ENCODE peak calls at places on chromosomes 11 and 22, in seven cellular contexts. X is Peyer's patch, V is fibroblast of lung, O is fibroblast of mammary gland, P is HFFc6, U is endodermal cell, C is lower lobe of right lung. S is an unnamed sample.

GRCh38 chr11:75371930-75372876 is 20.7 kb upstream of the ARRB1 start:
- DNase-seq in X (no peak), V (no peak), O (peak), P (peak), U (no peak), C (no peak), S (no peak)

GRCh38 chr11:350723-351255 is 18.5 kb upstream of the B4GALNT4 start:
- DNase-seq in X (no peak), V (no peak), O (no peak), P (peak), U (peak), C (no peak), S (peak)

GRCh38 chr22:41478891-41479521 is 10.1 kb downstream of the ACO2 start:
- DNase-seq in X (no peak), V (peak), O (peak), P (no peak), U (no peak), C (peak), S (no peak)

GRCh38 chr11:16844268-16844667 is 105.8 kb downstream of the C11orf58 start:
- DNase-seq in X (no peak), V (no peak), O (no peak), P (no peak), U (no peak), C (no peak), S (no peak)

GRCh38 chr11:116642902-116643301 is 129.9 kb downstream of the BUD13 start:
- DNase-seq in X (no peak), V (no peak), O (no peak), P (no peak), U (peak), C (no peak), S (no peak)

GRCh38 chr22:35231585-35232084 is 25.7 kb upstream of the HMGXB4 start:
- DNase-seq in X (peak), V (peak), O (peak), P (peak), U (peak), C (peak), S (peak)

GRCh38 chr22:31162015-31162765 is 2.2 kb downstream of the RNF185 start:
- DNase-seq in X (no peak), V (peak), O (no peak), P (no peak), U (no peak), C (no peak), S (no peak)

GRCh38 chr22:48742556-48743343 is 1084.9 kb downstream of the BRD1 start:
- DNase-seq in X (no peak), V (no peak), O (no peak), P (no peak), U (peak), C (no peak), S (no peak)

GRCh38 chr22:49212466-49212865 is 615.2 kb downstream of the BRD1 start:
- DNase-seq in X (no peak), V (no peak), O (no peak), P (no peak), U (peak), C (peak), S (no peak)

GRCh38 chr22:21942407-21942895 is 10.2 kb downstream of the PPM1F start:
- DNase-seq in X (no peak), V (peak), O (peak), P (peak), U (no peak), C (peak), S (no peak)

GRCh38 chr11:2927851-2928604 is 1.2 kb downstream of the PHLDA2 start:
- DNase-seq in X (no peak), V (peak), O (peak), P (peak), U (no peak), C (peak), S (no peak)

GRCh38 chr11:61160487-61161189 is 588 bp downstream of the VPS37C start:
- DNase-seq in X (no peak), V (peak), O (peak), P (no peak), U (peak), C (no peak), S (no peak)

GRCh38 chr11:61690706-61691377 is 10.7 kb downstream of the DAGLA start:
- DNase-seq in X (no peak), V (no peak), O (no peak), P (no peak), U (no peak), C (no peak), S (no peak)

GRCh38 chr11:3136542-3137455 is 28.3 kb downstream of the OSBPL5 start:
- DNase-seq in X (no peak), V (no peak), O (no peak), P (no peak), U (peak), C (peak), S (no peak)

GRCh38 chr11:60880635-60881282 is 13.4 kb downstream of the ZP1 start:
- DNase-seq in X (no peak), V (no peak), O (no peak), P (no peak), U (no peak), C (no peak), S (no peak)

GRCh38 chr22:46293591-46294260 is 2.9 kb upstream of the GTSE1 start:
- DNase-seq in X (peak), V (peak), O (peak), P (peak), U (no peak), C (peak), S (no peak)

GRCh38 chr11:22467741-22468140 is 129.6 kb downstream of the SLC17A6 start:
- DNase-seq in X (no peak), V (no peak), O (no peak), P (no peak), U (no peak), C (no peak), S (no peak)

GRCh38 chr11:113664069-113664980 is 41.8 kb downstream of the TMPRSS5 start:
- DNase-seq in X (no peak), V (peak), O (peak), P (peak), U (no peak), C (no peak), S (peak)

GRCh38 chr11:94623120-94623735 is 56.1 kb downstream of the PIWIL4 start:
- DNase-seq in X (no peak), V (peak), O (peak), P (peak), U (peak), C (no peak), S (no peak)

GRCh38 chr22:36383110-36383581 is 4.6 kb downstream of the MYH9 start:
- DNase-seq in X (peak), V (peak), O (peak), P (peak), U (no peak), C (no peak), S (no peak)

GRCh38 chr11:119356349-119357031 is 10.0 kb upstream of the MFRP start:
- DNase-seq in X (peak), V (peak), O (peak), P (peak), U (peak), C (peak), S (no peak)
- TF ChIP-seq CTCF in X (peak), V (peak), O (peak), P (peak), U (peak), C (peak), S (peak)

GRCh38 chr11:46326813-46327416 is 20.3 kb upstream of the DGKZ start:
- DNase-seq in X (no peak), V (no peak), O (no peak), P (no peak), U (no peak), C (no peak), S (no peak)

GRCh38 chr11:46319074-46319453 is 28.2 kb upstream of the DGKZ start:
- DNase-seq in X (no peak), V (no peak), O (no peak), P (no peak), U (no peak), C (no peak), S (no peak)

GRCh38 chr11:46321757-46322156 is 25.5 kb upstream of the DGKZ start:
- DNase-seq in X (no peak), V (no peak), O (peak), P (no peak), U (no peak), C (no peak), S (no peak)

GRCh38 chr11:46327829-46328228 is 19.4 kb upstream of the DGKZ start:
- DNase-seq in X (no peak), V (no peak), O (no peak), P (no peak), U (no peak), C (no peak), S (no peak)

DNA sequence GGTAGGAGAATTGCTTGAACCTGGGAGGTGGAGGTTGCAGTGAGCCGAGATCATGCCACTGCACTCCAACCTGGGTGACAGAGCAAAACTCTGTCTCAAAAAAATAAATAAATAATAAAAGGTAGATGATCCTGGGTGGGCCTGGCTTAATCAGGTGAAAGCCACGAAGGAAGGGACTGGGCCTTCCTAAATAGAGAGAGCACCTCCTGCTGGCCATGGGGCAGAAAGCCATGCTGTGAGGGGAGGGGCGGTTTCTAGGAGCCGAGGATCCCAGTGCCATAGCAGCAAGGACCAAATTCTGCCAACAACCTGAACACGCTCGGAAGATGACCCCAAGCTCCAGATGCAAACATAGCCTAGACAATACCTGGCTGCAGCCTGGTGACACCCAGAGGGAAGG is 24.5 kb upstream of the DGKZ start:
- DNase-seq in X (no peak), V (no peak), O (peak), P (peak), U (peak), C (no peak), S (no peak)
- TF ChIP-seq CTCF in X (no peak), V (peak), O (peak), P (peak), U (peak), C (no peak), S (peak)

GRCh38 chr22:27720860-27721259 is 80.7 kb downstream of the MN1 start:
- DNase-seq in X (no peak), V (no peak), O (no peak), P (no peak), U (no peak), C (no peak), S (no peak)
- TF ChIP-seq CTCF in X (no peak), V (no peak), O (no peak), P (no peak), U (no peak), C (no peak), S (no peak)

DNA sequence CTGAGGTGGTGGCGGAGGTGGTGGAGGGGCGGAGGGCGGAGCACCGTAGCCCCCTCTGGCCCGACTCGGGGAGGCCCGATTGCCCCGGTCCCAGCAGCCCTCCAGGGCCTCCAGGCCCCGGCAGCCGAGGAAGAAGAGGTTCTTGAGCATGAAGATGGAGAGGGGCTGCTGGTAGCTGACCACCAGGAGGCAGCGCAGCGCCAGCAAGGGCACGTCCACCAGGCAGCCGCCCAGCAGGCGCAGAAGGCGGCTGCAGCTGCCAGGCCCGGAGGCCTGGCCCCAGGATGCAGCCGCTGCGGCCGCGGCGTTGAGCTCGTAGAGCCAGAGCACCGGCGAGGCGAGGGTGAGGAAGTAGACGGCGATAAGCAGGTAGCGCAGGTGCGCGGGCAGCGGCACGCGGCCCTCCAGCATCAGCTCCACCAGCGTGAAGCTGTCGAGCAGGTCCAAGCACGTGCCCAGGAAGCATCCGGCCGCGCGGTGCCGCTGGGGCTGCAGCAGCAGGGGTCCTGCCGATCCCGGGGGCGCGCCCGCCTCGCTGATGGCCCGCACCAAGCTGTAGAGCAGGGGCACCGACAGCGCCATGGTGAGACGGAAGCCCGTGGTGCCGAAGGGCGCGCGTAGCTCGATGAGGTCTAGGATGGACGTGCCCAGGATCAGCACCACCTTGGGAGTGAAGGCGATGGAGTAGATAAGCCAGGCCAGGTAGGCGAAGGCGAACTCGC is 1.5 kb downstream of the TMEM121B start:
- DNase-seq in X (no peak), V (no peak), O (peak), P (no peak), U (peak), C (no peak), S (no peak)
- TF ChIP-seq CTCF in X (no peak), V (peak), O (peak), P (peak), U (peak), C (peak), S (peak)

GRCh38 chr11:5289696-5290095 is 12.1 kb downstream of the OR51B4 start:
- DNase-seq in X (no peak), V (peak), O (peak), P (no peak), U (no peak), C (no peak), S (no peak)

GRCh38 chr11:5288108-5288911 is 13.4 kb downstream of the OR51B4 start:
- DNase-seq in X (no peak), V (peak), O (peak), P (no peak), U (no peak), C (no peak), S (no peak)

GRCh38 chr11:5293028-5293427 is 8.7 kb downstream of the OR51B4 start:
- DNase-seq in X (no peak), V (peak), O (no peak), P (no peak), U (no peak), C (no peak), S (no peak)

GRCh38 chr11:5288912-5289525 is 12.7 kb downstream of the OR51B4 start:
- DNase-seq in X (no peak), V (peak), O (peak), P (no peak), U (no peak), C (no peak), S (no peak)

GRCh38 chr11:5291207-5291838 is 10.4 kb downstream of the OR51B4 start:
- DNase-seq in X (no peak), V (peak), O (peak), P (peak), U (no peak), C (no peak), S (no peak)
- TF ChIP-seq CTCF in X (no peak), V (peak), O (peak), P (peak), U (peak), C (peak), S (peak)

DNA sequence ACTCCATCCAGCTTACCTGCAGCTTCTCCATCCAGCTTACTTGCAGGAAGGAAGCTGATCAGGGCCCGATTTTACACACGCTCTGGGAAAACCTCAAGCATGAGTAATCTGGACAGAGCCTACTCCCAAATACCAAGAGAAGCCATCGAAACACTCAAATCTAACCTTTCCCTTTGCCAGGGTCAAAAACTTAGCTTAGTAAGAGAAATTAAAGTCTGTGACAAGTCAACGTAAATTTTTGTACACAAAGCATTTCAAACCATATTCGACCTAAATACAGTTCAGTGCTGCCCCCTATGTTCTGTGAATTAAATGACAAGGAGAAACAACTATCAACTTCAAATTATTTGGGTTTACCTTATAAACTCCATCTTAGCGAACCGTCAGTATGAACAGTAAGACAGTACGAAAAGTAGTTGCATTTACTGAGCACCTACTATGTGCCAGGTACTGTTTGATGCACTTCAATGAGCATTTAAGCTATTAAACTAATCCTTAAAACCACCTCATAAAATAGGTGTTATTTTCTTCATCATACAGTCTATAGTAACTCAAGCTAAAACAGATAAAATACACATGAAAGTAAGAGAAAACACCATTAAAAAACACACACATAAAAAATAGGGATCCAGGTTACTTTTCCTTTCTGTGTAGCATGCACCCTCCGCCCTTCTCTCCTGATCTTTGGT is 36.9 kb downstream of the ARFGAP3 start:
- DNase-seq in X (no peak), V (peak), O (peak), P (peak), U (no peak), C (no peak), S (no peak)
- TF ChIP-seq CTCF in X (peak), V (peak), O (no peak), P (peak), U (peak), C (peak), S (peak)

DNA sequence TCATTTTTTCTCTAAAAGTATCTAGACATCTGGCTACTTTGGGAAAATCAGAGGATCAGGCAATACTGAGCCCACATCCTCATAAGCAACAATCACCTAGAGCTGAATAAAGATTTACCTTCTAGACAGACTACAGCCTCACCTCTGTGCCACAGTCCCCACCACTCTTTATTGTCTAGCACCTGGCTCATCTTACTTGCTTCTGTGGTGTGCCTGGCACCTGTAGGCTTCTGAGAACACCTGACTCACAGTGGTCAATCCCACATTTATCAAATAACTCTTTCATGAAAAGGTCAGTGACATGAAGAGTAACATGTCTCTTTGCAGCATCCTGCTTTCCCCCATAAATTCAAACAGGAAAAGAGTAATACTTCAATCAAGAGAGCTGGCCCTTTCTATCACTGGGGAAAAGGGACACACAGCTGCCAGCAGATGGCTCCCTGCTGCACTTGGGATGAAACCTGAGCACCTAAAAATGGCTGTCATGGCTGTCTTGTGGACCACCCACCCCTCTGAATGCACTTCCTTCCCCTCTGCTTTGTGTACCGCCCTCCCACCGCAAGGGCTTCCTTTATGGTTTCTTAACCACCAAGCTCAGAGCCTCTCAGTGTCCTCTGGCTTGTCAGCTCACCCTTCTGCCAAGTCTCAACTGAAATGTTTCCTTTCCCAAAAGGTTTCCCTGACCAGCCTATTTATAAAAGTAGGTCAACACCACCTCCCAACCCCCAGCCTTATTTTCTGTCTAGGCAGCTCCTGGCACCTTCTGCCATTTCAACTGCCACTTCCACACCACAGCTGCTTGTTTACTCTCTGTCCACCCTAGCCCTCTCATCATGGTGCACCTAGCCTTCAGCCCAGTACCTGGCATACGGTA is 9.3 kb downstream of the TFIP11 start:
- DNase-seq in X (peak), V (peak), O (peak), P (peak), U (peak), C (no peak), S (no peak)
- TF ChIP-seq CTCF in X (peak), V (peak), O (peak), P (peak), U (peak), C (peak), S (peak)

GRCh38 chr11:131447268-131447667 is 76.9 kb downstream of the NTM start:
- DNase-seq in X (no peak), V (no peak), O (no peak), P (no peak), U (no peak), C (no peak), S (no peak)
- TF ChIP-seq CTCF in X (no peak), V (no peak), O (no peak), P (no peak), U (peak), C (no peak), S (no peak)

DNA sequence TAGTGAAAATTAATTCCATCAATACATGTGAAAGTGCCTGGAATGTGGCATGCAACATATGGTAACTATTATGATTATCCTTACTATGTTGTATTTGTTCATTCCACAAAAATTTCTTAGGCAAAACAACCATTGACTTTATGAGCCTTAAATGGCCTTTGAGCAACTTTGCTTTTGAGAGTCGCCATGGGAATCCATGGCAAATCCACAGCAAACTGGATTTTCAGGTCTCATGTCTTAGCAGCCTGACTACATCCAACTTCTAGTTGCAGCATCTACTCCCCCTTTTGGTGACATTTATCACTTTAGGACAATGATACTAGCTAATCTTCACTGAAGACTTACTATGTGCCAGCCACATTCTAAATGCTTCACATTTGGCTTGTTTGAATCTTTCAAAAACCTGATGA is 56.8 kb downstream of the SLC1A2 start:
- DNase-seq in X (no peak), V (no peak), O (peak), P (peak), U (no peak), C (no peak), S (no peak)
- TF ChIP-seq CTCF in X (no peak), V (no peak), O (no peak), P (peak), U (peak), C (no peak), S (no peak)